ENCODE peak calls at places on chromosomes 5 and 9, in six cellular contexts. R is glutamatergic neuron; M is A549; K is NCI-H345; Y is right lobe of liver; O is activated CD8-positive, alpha-beta memory T cell treated with anti-CD3 and anti-CD28 coated beads for 24 hours. S is an unnamed sample.

GRCh38 chr5:78610633-78611032 is 37.9 kb downstream of the LHFPL2 start:
- DNase-seq in K (no peak), Y (no peak), O (peak), M (no peak), R (no peak), S (no peak)

GRCh38 chr9:133261753-133262120 is 13.3 kb downstream of the ABO start:
- DNase-seq in O (no peak), M (no peak), Y (no peak), K (no peak), R (no peak), S (no peak)

GRCh38 chr9:38018964-38019602 is 49.9 kb downstream of the SHB start:
- DNase-seq in M (peak), O (no peak), R (no peak), Y (no peak), K (peak), S (no peak)

GRCh38 chr9:87554177-87554940 is 56.7 kb downstream of the DAPK1 start:
- DNase-seq in R (peak), K (no peak), O (no peak), M (no peak), Y (no peak), S (no peak)

GRCh38 chr9:116673375-116673774 is 13.7 kb upstream of the TRIM32 start:
- DNase-seq in K (no peak), M (no peak), Y (no peak), R (no peak), O (no peak), S (no peak)

GRCh38 chr9:104950838-104951237 is 22.9 kb upstream of the ABCA1 start:
- DNase-seq in M (no peak), K (no peak), O (no peak), R (no peak), Y (no peak), S (no peak)

GRCh38 chr5:132065951-132066701 is 5.7 kb downstream of the IL3 start:
- DNase-seq in K (no peak), O (no peak), R (no peak), M (no peak), Y (no peak), S (no peak)

GRCh38 chr5:10308844-10309243 is 1.1 kb upstream of the CMBL start:
- DNase-seq in M (no peak), O (no peak), R (no peak), K (no peak), Y (no peak), S (no peak)

GRCh38 chr5:35476789-35477188 is 140.9 kb upstream of the SPEF2 start:
- DNase-seq in M (no peak), Y (no peak), R (no peak), O (no peak), K (no peak), S (no peak)

GRCh38 chr5:142664067-142664466 is 21.8 kb downstream of the FGF1 start:
- DNase-seq in M (no peak), Y (no peak), O (no peak), R (no peak), K (no peak), S (no peak)

GRCh38 chr5:135012951-135013391 is 21.1 kb downstream of the PITX1 start:
- DNase-seq in K (no peak), Y (peak), R (no peak), M (no peak), O (peak), S (no peak)

GRCh38 chr5:1086871-1087270 is 25.0 kb downstream of the SLC12A7 start:
- DNase-seq in M (no peak), R (no peak), K (no peak), Y (no peak), O (no peak), S (no peak)

GRCh38 chr5:51860532-51861018 is 477.3 kb downstream of the ISL1 start:
- DNase-seq in R (no peak), M (no peak), Y (no peak), K (no peak), O (no peak), S (no peak)

GRCh38 chr9:131943397-131943796 is 136.3 kb downstream of the MED27 start:
- DNase-seq in Y (no peak), K (no peak), R (no peak), M (no peak), O (no peak), S (no peak)

GRCh38 chr5:175822225-175822624 is 49.2 kb upstream of the CPLX2 start:
- DNase-seq in K (no peak), Y (no peak), R (no peak), M (no peak), O (no peak), S (no peak)

GRCh38 chr5:72141440-72142271 is 34.4 kb downstream of the MAP1B start:
- DNase-seq in O (no peak), K (no peak), M (peak), R (no peak), Y (no peak), S (no peak)

GRCh38 chr9:41229408-41230401 is 40.6 kb upstream of the ZNG1F start:
- DNase-seq in K (no peak), M (peak), R (no peak), Y (peak), O (peak), S (no peak)

GRCh38 chr5:176719113-176719814 is 72.0 kb downstream of the TSPAN17 start:
- DNase-seq in R (no peak), K (no peak), M (no peak), Y (no peak), O (no peak), S (no peak)

GRCh38 chr5:143190260-143190810 is 213.2 kb downstream of the NR3C1 start:
- DNase-seq in K (no peak), Y (no peak), M (no peak), O (no peak), R (no peak), S (no peak)

GRCh38 chr5:61319388-61320146 is 12.5 kb upstream of the ZSWIM6 start:
- DNase-seq in K (no peak), R (no peak), M (no peak), O (no peak), Y (no peak), S (no peak)

GRCh38 chr5:92380069-92380770 is 997.1 kb upstream of the ARRDC3 start:
- DNase-seq in K (no peak), M (no peak), Y (no peak), R (no peak), O (no peak), S (no peak)

GRCh38 chr5:89236900-89237299 is 353.9 kb upstream of the MEF2C start:
- DNase-seq in K (no peak), R (no peak), O (no peak), Y (no peak), M (no peak), S (no peak)

GRCh38 chr9:100167912-100168775 is 69.1 kb downstream of the INVS start:
- DNase-seq in M (no peak), O (no peak), Y (no peak), R (peak), K (no peak), S (no peak)

GRCh38 chr5:93899026-93899600 is 157.7 kb upstream of the POU5F2 start:
- DNase-seq in Y (no peak), R (no peak), O (no peak), M (peak), K (no peak), S (no peak)

GRCh38 chr5:51495672-51496071 is 112.4 kb downstream of the ISL1 start:
- DNase-seq in Y (no peak), K (no peak), O (no peak), R (no peak), M (no peak), S (no peak)

S was measured in stimulated activated CD8-positive, alpha-beta memory T cell treated with anti-CD3 and anti-CD28 coated beads, Interleukin-4, amount 100 ng/mL, for 24 hours.